ENCODE peak calls at places on chromosomes 3 and 15, in seven cellular contexts. U is stimulated activated CD4-positive, alpha-beta T cell treated with anti-CD3 and anti-CD28 coated beads, Interleukin-2, amount 100 ng/mL, for 24 hours; O is non-pigmented ciliary epithelial cell; Z is germinal center; P is activated naive CD8-positive, alpha-beta T cell treated with anti-CD3 and anti-CD28 coated beads, Interleukin-2, amount 50 U/mL, for 24 hours; H is posterior cingulate gyrus; T is hypothalamus. J is an unnamed sample.

GRCh38 chr3:120470870-120471269 is 20.1 kb upstream of the FSTL1 start:
- DNase-seq in U (no peak), O (no peak), P (no peak), Z (no peak), H (no peak), T (no peak), J (peak; percentile 50)

GRCh38 chr15:95875141-95875643 is 455.3 kb upstream of the NR2F2 start:
- DNase-seq in T (no peak), H (no peak), Z (no peak), P (no peak), O (no peak), U (no peak), J (no peak)

GRCh38 chr15:64743691-64744090 is 31.7 kb downstream of the RBPMS2 start:
- DNase-seq in H (no peak), Z (no peak), T (no peak), P (no peak), U (no peak), O (no peak), J (no peak)

GRCh38 chr15:53627279-53627678 is 132.2 kb downstream of the WDR72 start:
- DNase-seq in H (no peak), P (no peak), U (no peak), O (no peak), Z (no peak), T (no peak), J (no peak)

GRCh38 chr3:149585401-149585726 is 72.5 kb downstream of the WWTR1 start:
- DNase-seq in T (no peak), P (no peak), Z (no peak), H (no peak), O (no peak), U (no peak), J (no peak)

GRCh38 chr3:13879102-13879945 is 547 bp downstream of the WNT7A start:
- DNase-seq in U (peak; percentile 43), P (peak; percentile 22), T (no peak), H (peak; percentile 90), O (no peak), Z (no peak), J (no peak)

GRCh38 chr15:101615414-101615985 is 36.7 kb downstream of the TM2D3 start:
- DNase-seq in T (no peak), U (no peak), H (peak; percentile 62), O (no peak), Z (no peak), P (no peak), J (no peak)

GRCh38 chr15:33789141-33789540 is 179.2 kb upstream of the CHRM5 start:
- DNase-seq in Z (no peak), O (peak; percentile 5), T (no peak), U (no peak), P (no peak), H (no peak), J (no peak)

GRCh38 chr3:191901746-191902145 is 440.8 kb downstream of the PYDC2 start:
- DNase-seq in P (no peak), O (no peak), U (no peak), Z (no peak), H (no peak), T (no peak), J (no peak)

GRCh38 chr15:100186366-100186765 is 155.4 kb downstream of the ADAMTS17 start:
- DNase-seq in U (no peak), T (no peak), O (no peak), Z (no peak), P (no peak), H (no peak), J (no peak)

GRCh38 chr15:31502541-31503229 is 176.1 kb downstream of the KLF13 start:
- DNase-seq in Z (no peak), O (no peak), T (no peak), U (no peak), P (no peak), H (no peak), J (no peak)

GRCh38 chr3:13509066-13509815 is 29.1 kb downstream of the HDAC11 start:
- DNase-seq in H (peak; percentile 74), U (no peak), O (no peak), P (no peak), T (no peak), Z (no peak), J (no peak)

GRCh38 chr15:90571063-90571541 is 41.4 kb downstream of the CRTC3 start:
- DNase-seq in H (peak; percentile 93), O (no peak), Z (no peak), P (no peak), U (no peak), T (peak; percentile 9), J (no peak)

GRCh38 chr15:66905954-66906353 is 159.4 kb upstream of the SMAD3 start:
- DNase-seq in O (no peak), H (no peak), P (no peak), U (no peak), T (no peak), Z (no peak), J (no peak)

GRCh38 chr3:101072299-101072698 is 79.1 kb upstream of the ABI3BP start:
- DNase-seq in P (no peak), Z (no peak), U (no peak), H (no peak), T (no peak), O (no peak), J (no peak)

GRCh38 chr3:124928333-124929202 is 6.0 kb downstream of the MUC13 start:
- DNase-seq in U (peak; percentile 66), P (peak; percentile 62), H (no peak), O (peak; percentile 40), Z (peak; percentile 38), T (peak; percentile 8), J (no peak)

GRCh38 chr3:42501681-42502428 is 588 bp upstream of the VIPR1 start:
- DNase-seq in Z (peak; percentile 73), T (peak; percentile 22), U (peak; percentile 68), O (no peak), P (peak; percentile 69), H (peak; percentile 94), J (peak; percentile 53)

GRCh38 chr3:38609386-38610111 is 39.9 kb downstream of the SCN5A start:
- DNase-seq in T (no peak), Z (no peak), H (peak; percentile 55), P (no peak), U (no peak), O (no peak), J (no peak)

GRCh38 chr15:41940441-41940857 is 31.9 kb downstream of the EHD4 start:
- DNase-seq in O (no peak), P (peak; percentile 58), T (no peak), Z (no peak), U (peak; percentile 58), H (no peak), J (no peak)

GRCh38 chr15:70299931-70300858 is 202.5 kb upstream of the TLE3 start:
- DNase-seq in O (no peak), T (no peak), H (no peak), P (peak; percentile 72), Z (peak; percentile 58), U (peak; percentile 75), J (no peak)

GRCh38 chr3:46112984-46113383 is 85.7 kb upstream of the XCR1 start:
- DNase-seq in P (no peak), Z (no peak), U (no peak), T (no peak), H (no peak), O (no peak), J (no peak)

GRCh38 chr3:127170794-127171193 is 22.1 kb upstream of the PRR23E start:
- DNase-seq in P (no peak), O (peak; percentile 22), U (no peak), T (peak; percentile 36), H (peak; percentile 94), Z (no peak), J (no peak)

GRCh38 chr3:72892081-72892763 is 4.4 kb downstream of the GXYLT2 start:
- DNase-seq in T (no peak), Z (no peak), O (peak; percentile 83), P (no peak), U (no peak), H (peak; percentile 89), J (no peak)

GRCh38 chr3:79081285-79081684 is 686.5 kb downstream of the ROBO1 start:
- DNase-seq in H (no peak), O (no peak), Z (no peak), P (no peak), T (no peak), U (no peak), J (no peak)

GRCh38 chr3:73694988-73695757 is 70.4 kb upstream of the PDZRN3 start:
- DNase-seq in Z (no peak), U (no peak), P (no peak), O (no peak), H (no peak), T (no peak), J (no peak)

GRCh38 chr3:196179380-196180308 is 31.6 kb downstream of the ZDHHC19 start:
- DNase-seq in Z (peak; percentile 85), O (peak; percentile 51), P (peak; percentile 91), H (peak; percentile 96), U (peak; percentile 82), T (peak; percentile 57), J (peak; percentile 91)

GRCh38 chr15:92376109-92376508 is 17.6 kb upstream of the ST8SIA2 start:
- DNase-seq in U (no peak), H (no peak), T (no peak), O (no peak), Z (no peak), P (no peak), J (no peak)

GRCh38 chr15:68431037-68431791 is 749 bp downstream of the ITGA11 start:
- DNase-seq in O (no peak), H (no peak), T (no peak), P (no peak), Z (no peak), U (peak; percentile 9), J (no peak)

GRCh38 chr15:31499236-31499952 is 172.8 kb downstream of the KLF13 start:
- DNase-seq in Z (no peak), U (no peak), O (no peak), P (no peak), H (no peak), T (no peak), J (no peak)

GRCh38 chr3:72234394-72234793 is 449.4 kb upstream of the PROK2 start:
- DNase-seq in T (no peak), O (peak; percentile 10), Z (no peak), P (no peak), H (no peak), U (no peak), J (peak; percentile 15)

GRCh38 chr3:106059953-106060517 is 191.2 kb upstream of the CBLB start:
- DNase-seq in T (no peak), H (no peak), P (no peak), O (no peak), Z (no peak), U (no peak), J (no peak)